ENCODE peak calls at places on chromosomes 1 and 21, in four cellular contexts. One of them, this sample, is unnamed.

GRCh38 chr1:116910379-116911165 is 856 bp downstream of the PTGFRN start:
- DNase-seq in IMR-90: no peak
- DNase-seq in mesothelial cell of epicardium: peak
- DNase-seq in neural crest cell: peak
- DNase-seq in this sample: no peak

GRCh38 chr1:966603-967295 is 467 bp downstream of the PLEKHN1 start:
- DNase-seq in IMR-90: peak
- DNase-seq in mesothelial cell of epicardium: no peak
- DNase-seq in neural crest cell: no peak
- DNase-seq in this sample: peak

GRCh38 chr1:21781971-21782867 is 730 bp downstream of the USP48 start:
- DNase-seq in IMR-90: peak
- DNase-seq in mesothelial cell of epicardium: peak
- DNase-seq in neural crest cell: peak
- DNase-seq in this sample: peak

GRCh38 chr21:45833437-45833836 is 148.1 kb upstream of the COL6A1 start:
- DNase-seq in IMR-90: no peak
- DNase-seq in mesothelial cell of epicardium: no peak
- DNase-seq in neural crest cell: no peak
- DNase-seq in this sample: no peak

GRCh38 chr1:15609631-15610030 is 7.6 kb upstream of the DDI2 start:
- DNase-seq in IMR-90: no peak
- DNase-seq in mesothelial cell of epicardium: no peak
- DNase-seq in neural crest cell: no peak
- DNase-seq in this sample: no peak

GRCh38 chr1:18012686-18013085 is 94.9 kb upstream of the IGSF21 start:
- DNase-seq in IMR-90: no peak
- DNase-seq in mesothelial cell of epicardium: no peak
- DNase-seq in neural crest cell: no peak
- DNase-seq in this sample: no peak

GRCh38 chr1:200546577-200546976 is 74.0 kb downstream of the KIF14 start:
- DNase-seq in IMR-90: no peak
- DNase-seq in mesothelial cell of epicardium: no peak
- DNase-seq in neural crest cell: no peak
- DNase-seq in this sample: no peak

GRCh38 chr1:224696891-224697765 is 81.0 kb downstream of the CNIH3 start:
- DNase-seq in IMR-90: peak
- DNase-seq in mesothelial cell of epicardium: no peak
- DNase-seq in neural crest cell: no peak
- DNase-seq in this sample: peak

GRCh38 chr1:201597551-201598230 is 58.8 kb downstream of the NAV1 start:
- DNase-seq in IMR-90: no peak
- DNase-seq in mesothelial cell of epicardium: no peak
- DNase-seq in neural crest cell: no peak
- DNase-seq in this sample: no peak

GRCh38 chr1:154609398-154610380 is 1.7 kb upstream of the ADAR start:
- DNase-seq in IMR-90: peak
- DNase-seq in mesothelial cell of epicardium: no peak
- DNase-seq in neural crest cell: no peak
- DNase-seq in this sample: peak

GRCh38 chr1:4661595-4661917 is 7.1 kb downstream of the AJAP1 start:
- DNase-seq in IMR-90: no peak
- DNase-seq in mesothelial cell of epicardium: no peak
- DNase-seq in neural crest cell: no peak
- DNase-seq in this sample: no peak

GRCh38 chr1:10957151-10957550 is 55.3 kb upstream of the TARDBP start:
- DNase-seq in IMR-90: no peak
- DNase-seq in mesothelial cell of epicardium: no peak
- DNase-seq in neural crest cell: no peak
- DNase-seq in this sample: no peak

GRCh38 chr1:46342084-46342656 is 1.6 kb downstream of the NSUN4 start:
- DNase-seq in IMR-90: peak
- DNase-seq in mesothelial cell of epicardium: no peak
- DNase-seq in neural crest cell: no peak
- DNase-seq in this sample: peak

GRCh38 chr1:221667504-221667903 is 74.4 kb downstream of the DUSP10 start:
- DNase-seq in IMR-90: peak
- DNase-seq in mesothelial cell of epicardium: no peak
- DNase-seq in neural crest cell: no peak
- DNase-seq in this sample: peak

GRCh38 chr1:21909787-21910503 is 27.2 kb downstream of the HSPG2 start:
- DNase-seq in IMR-90: peak
- DNase-seq in mesothelial cell of epicardium: no peak
- DNase-seq in neural crest cell: peak
- DNase-seq in this sample: no peak

GRCh38 chr1:2585318-2586092 is 1.1 kb upstream of the PRXL2B start:
- DNase-seq in IMR-90: peak
- DNase-seq in mesothelial cell of epicardium: no peak
- DNase-seq in neural crest cell: no peak
- DNase-seq in this sample: peak

GRCh38 chr1:172473302-172473701 is 29.4 kb upstream of the PIGC start:
- DNase-seq in IMR-90: no peak
- DNase-seq in mesothelial cell of epicardium: no peak
- DNase-seq in neural crest cell: no peak
- DNase-seq in this sample: no peak

GRCh38 chr1:234916840-234917239 is 211.8 kb downstream of the TOMM20 start:
- DNase-seq in IMR-90: no peak
- DNase-seq in mesothelial cell of epicardium: no peak
- DNase-seq in neural crest cell: no peak
- DNase-seq in this sample: no peak

GRCh38 chr1:38538834-38539233 is 320.7 kb downstream of the RRAGC start:
- DNase-seq in IMR-90: no peak
- DNase-seq in mesothelial cell of epicardium: no peak
- DNase-seq in neural crest cell: no peak
- DNase-seq in this sample: no peak

GRCh38 chr1:25895365-25895990 is 10.7 kb downstream of the STMN1 start:
- DNase-seq in IMR-90: peak
- DNase-seq in mesothelial cell of epicardium: peak
- DNase-seq in neural crest cell: peak
- DNase-seq in this sample: peak

GRCh38 chr1:67987046-67987799 is 63.2 kb downstream of the DIRAS3 start:
- DNase-seq in IMR-90: peak
- DNase-seq in mesothelial cell of epicardium: no peak
- DNase-seq in neural crest cell: no peak
- DNase-seq in this sample: peak

GRCh38 chr1:235892734-235893413 is 26.2 kb upstream of the LYST start:
- DNase-seq in IMR-90: no peak
- DNase-seq in mesothelial cell of epicardium: no peak
- DNase-seq in neural crest cell: no peak
- DNase-seq in this sample: no peak

GRCh38 chr1:115136106-115136505 is 46.8 kb upstream of the TSPAN2 start:
- DNase-seq in IMR-90: no peak
- DNase-seq in mesothelial cell of epicardium: no peak
- DNase-seq in neural crest cell: no peak
- DNase-seq in this sample: no peak

GRCh38 chr1:40303051-40303771 is 13.9 kb downstream of the COL9A2 start:
- DNase-seq in IMR-90: no peak
- DNase-seq in mesothelial cell of epicardium: peak
- DNase-seq in neural crest cell: no peak
- DNase-seq in this sample: no peak

GRCh38 chr1:25948641-25949040 is 42.4 kb upstream of the STMN1 start:
- DNase-seq in IMR-90: no peak
- DNase-seq in mesothelial cell of epicardium: no peak
- DNase-seq in neural crest cell: no peak
- DNase-seq in this sample: no peak

GRCh38 chr1:25550683-25551310 is 7.4 kb downstream of the LDLRAP1 start:
- DNase-seq in IMR-90: peak
- DNase-seq in mesothelial cell of epicardium: no peak
- DNase-seq in neural crest cell: no peak
- DNase-seq in this sample: no peak

GRCh38 chr1:231026576-231026975 is 13.5 kb downstream of the FAM89A start:
- DNase-seq in IMR-90: no peak
- DNase-seq in mesothelial cell of epicardium: no peak
- DNase-seq in neural crest cell: no peak
- DNase-seq in this sample: no peak

GRCh38 chr1:58870298-58870676 is 86.4 kb upstream of the JUN start:
- DNase-seq in IMR-90: no peak
- DNase-seq in mesothelial cell of epicardium: no peak
- DNase-seq in neural crest cell: no peak
- DNase-seq in this sample: no peak

GRCh38 chr1:105485207-105485606 is 1571.3 kb upstream of the PRMT6 start:
- DNase-seq in IMR-90: peak
- DNase-seq in mesothelial cell of epicardium: no peak
- DNase-seq in neural crest cell: no peak
- DNase-seq in this sample: peak

GRCh38 chr1:53821380-53821779 is 16.7 kb downstream of the NDC1 start:
- DNase-seq in IMR-90: no peak
- DNase-seq in mesothelial cell of epicardium: no peak
- DNase-seq in neural crest cell: no peak
- DNase-seq in this sample: no peak
- TF ChIP-seq CTCF in IMR-90: no peak
- TF ChIP-seq CTCF in mesothelial cell of epicardium: no peak
- TF ChIP-seq CTCF in neural crest cell: peak
- TF ChIP-seq CTCF in this sample: peak

GRCh38 chr1:149942207-149942606 is 5.5 kb upstream of the MTMR11 start:
- DNase-seq in IMR-90: peak
- DNase-seq in mesothelial cell of epicardium: no peak
- DNase-seq in neural crest cell: peak
- DNase-seq in this sample: no peak
- TF ChIP-seq CTCF in IMR-90: peak
- TF ChIP-seq CTCF in mesothelial cell of epicardium: no peak
- TF ChIP-seq CTCF in neural crest cell: peak
- TF ChIP-seq CTCF in this sample: peak

GRCh38 chr1:61519631-61520030 is 205.3 kb downstream of the TM2D1 start:
- DNase-seq in IMR-90: no peak
- DNase-seq in mesothelial cell of epicardium: no peak
- DNase-seq in neural crest cell: no peak
- DNase-seq in this sample: no peak

GRCh38 chr1:61517345-61517744 is 207.6 kb downstream of the TM2D1 start:
- DNase-seq in IMR-90: no peak
- DNase-seq in mesothelial cell of epicardium: no peak
- DNase-seq in neural crest cell: no peak
- DNase-seq in this sample: no peak

GRCh38 chr1:61523219-61523618 is 201.7 kb downstream of the TM2D1 start:
- DNase-seq in IMR-90: no peak
- DNase-seq in mesothelial cell of epicardium: no peak
- DNase-seq in neural crest cell: no peak
- DNase-seq in this sample: no peak

GRCh38 chr1:61515096-61515495 is 209.8 kb downstream of the TM2D1 start:
- DNase-seq in IMR-90: no peak
- DNase-seq in mesothelial cell of epicardium: no peak
- DNase-seq in neural crest cell: no peak
- DNase-seq in this sample: no peak

GRCh38 chr1:61518670-61519400 is 206.1 kb downstream of the TM2D1 start:
- DNase-seq in IMR-90: no peak
- DNase-seq in mesothelial cell of epicardium: no peak
- DNase-seq in neural crest cell: no peak
- DNase-seq in this sample: no peak
- TF ChIP-seq CTCF in IMR-90: no peak
- TF ChIP-seq CTCF in mesothelial cell of epicardium: no peak
- TF ChIP-seq CTCF in neural crest cell: peak
- TF ChIP-seq CTCF in this sample: peak

DNA sequence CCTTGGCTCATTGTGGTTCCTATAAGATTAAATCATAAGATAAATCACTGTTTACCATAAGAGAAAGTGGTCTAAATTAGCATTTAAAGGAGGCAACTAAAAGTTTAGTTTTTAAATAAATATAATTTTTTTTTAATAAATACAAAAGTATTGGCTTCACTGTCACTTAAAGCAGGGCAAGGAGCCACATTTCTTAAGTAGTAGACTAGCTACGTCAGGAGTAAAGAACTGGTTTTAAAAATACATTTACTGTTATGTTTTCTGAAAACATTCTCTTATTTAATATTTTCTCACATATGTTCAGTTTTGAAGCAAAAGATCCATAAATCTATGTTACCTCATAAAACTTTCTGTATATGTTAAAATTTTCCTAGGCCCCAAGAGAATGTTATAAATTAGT is 2.2 kb downstream of the ANGPTL1 start:
- DNase-seq in IMR-90: no peak
- DNase-seq in mesothelial cell of epicardium: no peak
- DNase-seq in neural crest cell: no peak
- DNase-seq in this sample: no peak
- TF ChIP-seq CTCF in IMR-90: no peak
- TF ChIP-seq CTCF in mesothelial cell of epicardium: no peak
- TF ChIP-seq CTCF in neural crest cell: no peak
- TF ChIP-seq CTCF in this sample: no peak

GRCh38 chr1:228062085-228062791 is 20.3 kb upstream of the ARF1 start:
- DNase-seq in IMR-90: no peak
- DNase-seq in mesothelial cell of epicardium: no peak
- DNase-seq in neural crest cell: no peak
- DNase-seq in this sample: no peak

GRCh38 chr1:228058981-228059535 is 23.4 kb upstream of the ARF1 start:
- DNase-seq in IMR-90: no peak
- DNase-seq in mesothelial cell of epicardium: no peak
- DNase-seq in neural crest cell: no peak
- DNase-seq in this sample: no peak

GRCh38 chr1:228061411-228062084 is 21.0 kb upstream of the ARF1 start:
- DNase-seq in IMR-90: no peak
- DNase-seq in mesothelial cell of epicardium: no peak
- DNase-seq in neural crest cell: no peak
- DNase-seq in this sample: no peak

GRCh38 chr1:228059536-228060457 is 22.7 kb upstream of the ARF1 start:
- DNase-seq in IMR-90: no peak
- DNase-seq in mesothelial cell of epicardium: peak
- DNase-seq in neural crest cell: peak
- DNase-seq in this sample: no peak

DNA sequence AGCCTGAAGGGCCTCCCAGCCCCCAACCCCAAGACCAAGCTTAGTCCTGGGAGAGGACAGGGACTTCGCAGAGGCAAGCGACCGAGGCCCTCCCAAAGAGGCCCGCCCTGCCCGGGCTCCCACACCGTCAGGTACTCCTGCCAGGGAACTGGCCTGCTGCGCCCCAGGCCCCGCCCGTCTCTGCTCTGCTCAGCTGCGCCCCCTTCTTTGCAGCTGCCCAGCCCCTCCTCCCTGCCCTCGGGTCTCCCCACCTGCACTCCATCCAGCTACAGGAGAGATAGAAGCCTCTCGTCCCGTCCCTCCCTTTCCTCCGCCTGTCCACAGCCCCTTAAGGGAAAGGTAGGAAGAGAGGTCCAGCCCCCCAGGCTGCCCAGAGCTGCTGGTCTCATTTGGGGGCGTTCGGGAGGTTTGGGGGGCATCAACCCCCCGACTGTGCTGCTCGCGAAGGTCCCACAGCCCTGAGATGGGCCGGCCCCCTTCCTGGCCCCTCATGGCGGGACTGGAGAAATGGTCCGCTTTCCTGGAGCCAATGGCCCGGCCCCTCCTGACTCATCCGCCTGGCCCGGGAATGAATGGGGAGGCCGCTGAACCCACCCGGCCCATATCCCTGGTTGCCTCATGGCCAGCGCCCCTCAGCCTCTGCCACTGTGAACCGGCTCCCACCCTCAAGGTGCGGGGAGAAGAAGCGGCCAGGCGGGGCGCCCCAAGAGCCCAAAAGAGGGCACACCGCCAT is 21.9 kb upstream of the ARF1 start:
- DNase-seq in IMR-90: no peak
- DNase-seq in mesothelial cell of epicardium: no peak
- DNase-seq in neural crest cell: no peak
- DNase-seq in this sample: no peak
- TF ChIP-seq CTCF in IMR-90: no peak
- TF ChIP-seq CTCF in mesothelial cell of epicardium: no peak
- TF ChIP-seq CTCF in neural crest cell: no peak
- TF ChIP-seq CTCF in this sample: no peak

GRCh38 chr1:50333595-50333974 is 89.7 kb downstream of the DMRTA2 start:
- DNase-seq in IMR-90: peak
- DNase-seq in mesothelial cell of epicardium: peak
- DNase-seq in neural crest cell: peak
- DNase-seq in this sample: no peak
- TF ChIP-seq CTCF in IMR-90: peak
- TF ChIP-seq CTCF in mesothelial cell of epicardium: peak
- TF ChIP-seq CTCF in neural crest cell: peak
- TF ChIP-seq CTCF in this sample: peak

This sample was measured in HFFc6.